ENCODE peak calls at places on chromosome 11, in ten cellular contexts. N, I, C, T, O, V, A, D, E and Z are unnamed samples.

GRCh38 chr11:12979928-12980689 is 29.0 kb upstream of the RASSF10 start:
- DNase-seq in N (no peak), I (no peak), C (no peak), T (no peak), O (no peak), V (no peak), A (no peak), D (no peak), E (no peak), Z (no peak)

GRCh38 chr11:114053406-114053805 is 6.1 kb upstream of the ZBTB16 start:
- DNase-seq in N (no peak), I (no peak), C (no peak), T (no peak), O (no peak), V (no peak), A (no peak), D (no peak), E (no peak), Z (no peak)

GRCh38 chr11:118608268-118609214 is 1.1 kb downstream of the PHLDB1 start:
- DNase-seq in N (peak), I (peak), C (no peak), T (peak), O (peak), V (peak), A (no peak), D (peak), E (peak), Z (peak)

GRCh38 chr11:10317776-10318526 is 13.1 kb downstream of the ADM start:
- DNase-seq in N (no peak), I (no peak), C (no peak), T (no peak), O (no peak), V (peak), A (no peak), D (no peak), E (no peak), Z (no peak)

GRCh38 chr11:132718711-132719641 is 813.3 kb downstream of the OPCML start:
- DNase-seq in N (no peak), I (no peak), C (no peak), T (no peak), O (no peak), V (peak), A (no peak), D (no peak), E (peak), Z (no peak)

GRCh38 chr11:114308689-114309089 is 12.5 kb downstream of the NNMT start:
- DNase-seq in N (no peak), I (peak), C (peak), T (no peak), O (peak), V (no peak), A (no peak), D (no peak), E (no peak), Z (no peak)

GRCh38 chr11:73157141-73158010 is 15.3 kb upstream of the FCHSD2 start:
- DNase-seq in N (no peak), I (no peak), C (peak), T (peak), O (no peak), V (peak), A (no peak), D (peak), E (peak), Z (no peak)

GRCh38 chr11:19474954-19475811 is 234.4 kb upstream of the E2F8 start:
- DNase-seq in N (no peak), I (no peak), C (no peak), T (no peak), O (no peak), V (no peak), A (no peak), D (no peak), E (no peak), Z (no peak)

DNA sequence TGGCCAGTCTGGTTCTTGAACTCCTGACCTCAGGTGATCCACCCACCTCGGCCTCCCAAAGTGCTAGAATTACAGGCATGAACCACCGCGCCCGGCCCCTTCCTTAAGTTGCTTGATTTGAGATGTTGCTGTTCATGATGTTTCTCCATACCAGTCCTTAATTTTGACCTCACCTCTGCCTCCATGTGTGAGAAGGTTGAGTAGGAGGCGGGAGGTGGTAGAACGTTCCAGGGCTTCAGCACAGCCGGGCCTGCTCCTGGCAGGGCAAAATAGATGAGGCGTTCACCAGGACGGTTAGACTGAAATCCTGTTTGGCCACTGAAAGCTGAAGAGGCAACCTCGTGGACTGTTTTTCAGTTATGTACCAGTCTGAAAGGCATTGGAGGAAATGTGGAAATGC is 48.3 kb upstream of the SYT13 start:
- DNase-seq in N (no peak), I (no peak), C (no peak), T (no peak), O (no peak), V (no peak), A (no peak), D (no peak), E (no peak), Z (no peak)
- TF ChIP-seq POLR2A in N (no peak), I (no peak), C (no peak), T (no peak), O (no peak), V (no peak), A (no peak), D (no peak), E (no peak), Z (no peak)

DNA sequence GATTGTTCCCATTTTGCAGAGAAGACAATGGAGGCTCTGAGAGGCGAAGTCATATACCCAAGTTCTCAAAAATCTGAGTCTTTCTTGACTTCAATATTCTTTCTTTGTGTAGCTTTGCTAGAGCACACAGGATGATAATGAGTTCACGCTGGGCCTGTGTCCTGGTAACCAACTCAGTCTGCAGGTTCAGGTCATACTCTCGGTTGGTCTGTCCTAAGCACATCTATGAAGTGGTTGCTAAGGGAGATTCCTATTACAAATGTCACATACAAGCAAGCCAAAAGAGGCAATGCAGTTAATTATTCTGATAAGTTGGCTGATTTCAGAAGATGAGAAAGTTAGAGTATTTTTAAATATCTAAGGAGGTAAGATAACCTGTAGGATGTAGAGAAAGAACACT is 481.0 kb downstream of the SOX6 start:
- DNase-seq in N (no peak), I (no peak), C (no peak), T (no peak), O (no peak), V (no peak), A (no peak), D (no peak), E (no peak), Z (no peak)
- TF ChIP-seq POLR2A in N (no peak), I (no peak), C (no peak), T (no peak), O (no peak), V (no peak), A (no peak), D (no peak), E (no peak), Z (no peak)

GRCh38 chr11:67463680-67464410 is 5.2 kb downstream of the TMEM134 start:
- DNase-seq in N (peak), I (peak), C (peak), T (peak), O (peak), V (peak), A (peak), D (peak), E (no peak), Z (peak)

GRCh38 chr11:67466367-67466766 is 2.7 kb downstream of the TMEM134 start:
- DNase-seq in N (no peak), I (peak), C (no peak), T (no peak), O (no peak), V (no peak), A (no peak), D (no peak), E (no peak), Z (no peak)

GRCh38 chr11:67463186-67463585 is 5.9 kb downstream of the TMEM134 start:
- DNase-seq in N (no peak), I (no peak), C (no peak), T (no peak), O (no peak), V (no peak), A (no peak), D (no peak), E (no peak), Z (no peak)

GRCh38 chr11:67465190-67465522 is 3.9 kb downstream of the TMEM134 start:
- DNase-seq in N (peak), I (no peak), C (no peak), T (no peak), O (no peak), V (no peak), A (no peak), D (no peak), E (no peak), Z (no peak)

DNA sequence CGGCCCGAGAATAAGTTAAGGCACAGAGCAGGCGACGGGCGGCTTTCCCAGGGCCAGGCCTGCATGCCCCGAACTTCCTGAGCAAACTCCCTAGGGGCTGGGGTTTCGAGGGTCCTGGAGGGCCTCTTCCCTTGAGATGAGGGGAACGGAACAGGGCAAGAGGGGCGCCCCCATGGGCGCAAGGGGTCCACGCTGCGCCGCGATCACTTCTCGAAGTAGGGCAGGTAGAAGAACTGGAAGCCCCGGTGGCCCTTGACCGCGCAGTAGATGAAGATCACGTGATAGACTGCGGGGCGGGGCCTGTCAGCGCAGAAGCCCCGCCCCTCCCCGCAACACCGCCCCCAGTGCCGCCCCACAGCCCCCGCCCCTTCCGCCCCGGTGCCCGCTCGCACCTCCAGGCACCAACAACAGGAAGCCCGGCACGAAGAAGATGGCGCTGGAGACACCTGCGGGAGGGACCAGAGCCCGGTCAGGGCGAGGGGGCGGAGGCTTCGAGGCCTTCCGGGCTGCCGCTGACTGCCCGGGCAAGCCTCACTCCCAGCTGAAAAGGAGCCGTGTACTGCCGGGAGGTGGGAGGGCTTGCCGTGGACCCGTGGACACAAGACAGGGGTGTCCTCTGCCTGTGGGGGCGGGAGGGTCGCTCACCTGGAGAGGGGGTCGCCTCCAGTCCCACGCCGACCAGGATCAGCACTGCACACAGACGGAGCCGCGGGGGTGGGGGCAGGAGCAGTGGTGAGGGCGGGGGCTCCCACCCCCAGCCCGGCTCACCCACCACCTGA is 4.5 kb downstream of the TMEM134 start:
- DNase-seq in N (peak), I (peak), C (peak), T (peak), O (peak), V (peak), A (peak), D (peak), E (peak), Z (peak)
- TF ChIP-seq POLR2A in N (peak), I (peak), C (peak), T (peak), O (no peak), V (peak), A (no peak), D (peak), E (no peak), Z (peak)

GRCh38 chr11:67441082-67441683 is 2.1 kb downstream of the CORO1B start:
- DNase-seq in N (no peak), I (no peak), C (no peak), T (no peak), O (no peak), V (no peak), A (no peak), D (no peak), E (no peak), Z (no peak)

GRCh38 chr11:67441731-67442401 is 1.4 kb downstream of the CORO1B start:
- DNase-seq in N (no peak), I (no peak), C (no peak), T (no peak), O (no peak), V (no peak), A (no peak), D (peak), E (no peak), Z (no peak)

GRCh38 chr11:67438121-67438902 is 830 bp upstream of the PTPRCAP start:
- DNase-seq in N (no peak), I (no peak), C (no peak), T (no peak), O (no peak), V (peak), A (no peak), D (peak), E (no peak), Z (no peak)

GRCh38 chr11:67440229-67441081 is 2.8 kb downstream of the CORO1B start:
- DNase-seq in N (no peak), I (no peak), C (no peak), T (no peak), O (no peak), V (no peak), A (no peak), D (no peak), E (no peak), Z (no peak)

DNA sequence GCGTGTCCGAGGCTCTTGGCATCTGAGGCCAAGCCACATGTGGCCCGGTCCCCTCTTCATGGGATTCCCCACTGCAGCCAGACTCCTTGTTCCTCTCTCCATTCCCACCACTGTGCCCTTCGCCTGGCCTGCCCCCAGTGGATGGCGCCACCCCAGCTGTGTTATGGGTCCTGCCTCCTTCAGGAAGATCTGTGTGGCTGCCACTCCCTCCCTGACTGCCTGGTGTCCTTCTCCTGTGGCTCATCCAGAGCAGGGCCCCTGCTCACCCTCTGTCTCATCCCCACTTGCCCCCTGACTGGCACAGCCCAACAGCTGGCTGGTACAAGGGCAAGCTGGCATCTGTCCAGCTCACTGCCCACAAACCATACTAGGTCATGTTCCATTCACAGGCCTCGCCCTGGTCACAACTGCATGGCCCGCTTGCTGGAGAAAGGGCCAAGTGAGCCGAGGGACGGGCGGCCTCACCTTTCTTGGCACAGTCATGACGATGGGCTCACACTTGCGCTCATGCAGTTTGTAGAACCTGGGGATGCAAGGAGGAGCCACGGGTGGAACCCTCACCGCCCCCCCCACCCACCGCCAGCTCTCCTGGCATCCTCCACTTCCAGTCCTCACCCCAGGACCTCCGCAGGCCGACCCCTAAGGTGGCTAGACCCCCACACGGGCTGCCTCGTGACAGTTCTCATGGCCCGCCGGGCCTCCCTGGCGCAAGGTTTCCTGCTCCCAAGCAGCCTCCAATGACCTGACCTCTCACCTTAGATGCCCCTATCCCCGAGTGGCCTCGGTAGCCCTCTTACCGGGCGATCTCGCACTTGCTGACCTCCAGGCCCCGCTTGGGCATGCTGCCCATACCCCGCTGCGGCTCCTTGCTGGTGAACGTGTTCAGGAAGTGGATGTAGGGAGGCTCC is 2.1 kb upstream of the PTPRCAP start:
- DNase-seq in N (peak), I (peak), C (no peak), T (no peak), O (peak), V (peak), A (no peak), D (no peak), E (no peak), Z (peak)
- TF ChIP-seq POLR2A in N (no peak), I (no peak), C (no peak), T (no peak), O (no peak), V (no peak), A (no peak), D (no peak), E (no peak), Z (no peak)

DNA sequence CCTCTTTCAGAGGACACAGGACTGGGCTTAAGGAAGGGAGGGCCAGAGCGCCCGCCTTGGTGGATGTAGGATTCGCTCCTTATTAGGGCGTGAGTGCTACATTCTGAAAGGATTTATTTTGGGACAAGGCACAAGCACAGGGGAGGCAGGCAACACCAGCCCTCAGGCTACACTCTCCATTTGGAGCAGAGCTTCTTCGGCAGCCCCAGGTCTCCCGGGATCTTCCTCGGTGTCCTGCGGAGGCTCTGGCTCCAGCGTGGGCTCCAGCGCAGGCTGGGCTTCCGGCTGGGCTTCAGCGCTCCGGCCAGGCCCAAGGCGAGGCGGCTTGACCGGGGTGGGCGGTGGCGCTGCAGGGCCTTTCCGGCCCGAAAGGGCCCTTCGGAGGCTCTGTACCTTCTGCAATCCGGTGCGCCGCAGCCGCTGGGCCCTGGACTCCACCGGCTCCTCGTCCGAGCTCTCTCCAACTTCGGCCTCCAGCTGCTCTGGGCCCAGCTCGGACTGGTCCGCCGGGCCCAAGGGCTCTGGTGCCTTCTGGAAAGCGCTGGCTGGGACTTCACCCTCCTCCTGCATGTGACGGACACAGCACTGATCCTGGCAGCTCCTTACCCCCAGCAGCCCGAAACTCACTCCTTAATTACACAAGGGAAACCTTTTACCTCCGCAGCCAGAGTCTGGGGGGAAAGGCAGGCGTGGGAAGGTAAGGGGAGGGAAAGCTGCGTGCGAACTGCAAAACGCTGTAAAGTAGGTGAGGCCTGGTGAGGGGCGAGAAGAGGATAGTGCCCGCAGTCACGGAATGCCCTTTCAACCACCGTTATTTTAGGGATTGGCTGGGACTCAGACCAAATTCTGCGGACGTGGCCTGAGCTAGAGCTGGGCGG is 1.1 kb downstream of the CAVIN3 start:
- DNase-seq in N (peak), I (peak), C (peak), T (peak), O (peak), V (peak), A (no peak), D (peak), E (peak), Z (no peak)
- TF ChIP-seq POLR2A in N (no peak), I (peak), C (no peak), T (peak), O (no peak), V (no peak), A (no peak), D (no peak), E (no peak), Z (no peak)